ENCODE peak calls at places on chromosomes 6 and 20, in five cellular contexts. S, D, M, H and X are unnamed samples.

GRCh38 chr6:129555206-129555832 is 154.7 kb downstream of the ARHGAP18 start:
- DNase-seq in D (no peak), M (no peak), S (no peak), H (no peak), X (no peak)

GRCh38 chr20:19742974-19743649 is 14.9 kb upstream of the RIN2 start:
- DNase-seq in H (no peak), S (no peak), D (no peak), M (no peak), X (no peak)

GRCh38 chr6:31952140-31952805 is 6.4 kb downstream of the CFB start:
- DNase-seq in S (peak), D (no peak), H (no peak), M (peak), X (no peak)

GRCh38 chr6:33440649-33441309 is 13.6 kb upstream of the ZBTB9 start:
- DNase-seq in S (no peak), M (no peak), H (no peak), D (no peak), X (no peak)

GRCh38 chr6:163099621-163100171 is 314.8 kb upstream of the QKI start:
- DNase-seq in H (no peak), S (no peak), M (no peak), D (no peak), X (no peak)

GRCh38 chr20:50672400-50673145 is 18.8 kb downstream of the RIPOR3 start:
- DNase-seq in M (no peak), H (no peak), S (no peak), D (no peak), X (no peak)

GRCh38 chr6:114389111-114389510 is 46.3 kb upstream of the HS3ST5 start:
- DNase-seq in M (no peak), D (no peak), S (no peak), H (no peak), X (no peak)

GRCh38 chr6:109687271-109687721 is 3.7 kb downstream of the AK9 start:
- DNase-seq in H (peak), M (no peak), S (peak), D (peak), X (no peak)

GRCh38 chr20:48823960-48824497 is 3.8 kb downstream of the PREX1 start:
- DNase-seq in D (no peak), H (no peak), M (no peak), S (peak), X (no peak)

GRCh38 chr6:125953502-125953875 is 3.1 kb upstream of the HINT3 start:
- DNase-seq in H (no peak), M (no peak), S (peak), D (no peak), X (no peak)

GRCh38 chr6:47262226-47262625 is 47.5 kb downstream of the TNFRSF21 start:
- DNase-seq in H (no peak), D (no peak), S (no peak), M (no peak), X (no peak)

GRCh38 chr6:73203098-73203497 is 22.2 kb downstream of the KHDC1L start:
- DNase-seq in D (no peak), S (peak), M (no peak), H (no peak), X (no peak)

GRCh38 chr6:93554018-93554417 is 134.7 kb upstream of the EPHA7 start:
- DNase-seq in H (no peak), M (no peak), S (no peak), D (no peak), X (no peak)

GRCh38 chr20:34859826-34860545 is 12.7 kb downstream of the GGT7 start:
- DNase-seq in M (no peak), H (no peak), S (no peak), D (no peak), X (no peak)

GRCh38 chr6:152816055-152816454 is 65.5 kb downstream of the VIP start:
- DNase-seq in H (no peak), M (no peak), S (no peak), D (no peak), X (no peak)

GRCh38 chr20:51562334-51563140 is 20.0 kb upstream of the NFATC2 start:
- DNase-seq in M (peak), S (peak), H (peak), D (peak), X (no peak)

GRCh38 chr20:58388028-58388601 is 914 bp upstream of the VAPB start:
- DNase-seq in S (no peak), D (no peak), M (no peak), H (no peak), X (no peak)

GRCh38 chr6:32108094-32108627 is 977 bp downstream of the TNXB start:
- DNase-seq in S (peak), D (no peak), H (peak), M (no peak), X (no peak)

GRCh38 chr6:19873031-19873430 is 35.9 kb downstream of the ID4 start:
- DNase-seq in D (no peak), M (peak), S (peak), H (no peak), X (peak)

GRCh38 chr6:132365319-132365907 is 35.9 kb downstream of the MOXD1 start:
- DNase-seq in H (no peak), S (no peak), D (no peak), M (no peak), X (no peak)

GRCh38 chr6:12605888-12606345 is 110.7 kb upstream of the PHACTR1 start:
- DNase-seq in M (peak), H (no peak), S (peak), D (peak), X (peak)

GRCh38 chr6:20708367-20709124 is 174.3 kb downstream of the CDKAL1 start:
- DNase-seq in D (no peak), S (no peak), M (no peak), H (no peak), X (peak)

GRCh38 chr6:7811441-7811840 is 85.5 kb downstream of the BMP6 start:
- DNase-seq in D (no peak), M (no peak), S (no peak), H (no peak), X (no peak)

GRCh38 chr6:46191961-46192360 is 21.2 kb upstream of the ENPP5 start:
- DNase-seq in H (no peak), S (peak), M (no peak), D (peak), X (no peak)

GRCh38 chr6:151877458-151877857 is 70.0 kb downstream of the ESR1 start:
- DNase-seq in D (no peak), H (no peak), S (no peak), M (no peak), X (no peak)

GRCh38 chr6:148166339-148166949 is 176.2 kb upstream of the SASH1 start:
- DNase-seq in H (no peak), D (peak), S (peak), M (no peak), X (no peak)

GRCh38 chr6:25229671-25230321 is 49.4 kb upstream of the CARMIL1 start:
- DNase-seq in M (no peak), H (no peak), D (peak), S (peak), X (no peak)

GRCh38 chr6:81988446-81988845 is 236.0 kb upstream of the TENT5A start:
- DNase-seq in S (no peak), M (no peak), H (no peak), D (no peak), X (no peak)

GRCh38 chr20:4383966-4384365 is 337.7 kb upstream of the PRND start:
- DNase-seq in S (peak), M (no peak), H (no peak), D (no peak), X (no peak)

GRCh38 chr6:106486236-106486635 is 125.7 kb downstream of the CRYBG1 start:
- DNase-seq in M (no peak), D (no peak), H (no peak), S (no peak), X (no peak)

GRCh38 chr6:48658910-48659309 is 547.9 kb upstream of the PTCHD4 start:
- DNase-seq in D (no peak), H (no peak), M (no peak), S (no peak), X (no peak)

DNA sequence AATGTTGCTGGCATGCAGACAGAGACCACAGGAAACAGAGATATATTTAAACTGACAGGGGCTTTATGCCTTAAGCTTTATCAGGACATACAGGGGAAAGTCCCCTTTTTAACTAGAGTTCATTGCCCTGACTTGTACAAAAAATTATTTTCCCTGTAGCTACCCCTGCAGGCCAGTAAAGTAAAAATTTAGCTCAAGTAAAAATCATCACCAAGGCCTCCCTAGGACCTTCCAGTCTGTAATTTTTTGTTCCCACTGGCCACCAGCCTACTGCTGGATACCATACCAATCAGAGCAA is 711.9 kb upstream of the NRSN1 start:
- DNase-seq in M (no peak), S (peak), D (peak), H (no peak), X (no peak)
- TF ChIP-seq CTCF in M (peak), S (peak), D (peak), H (peak), X (peak)

GRCh38 chr6:100901582-100901981 is 20.5 kb upstream of the ASCC3 start:
- DNase-seq in S (no peak), H (no peak), D (no peak), M (no peak), X (no peak)

GRCh38 chr6:100905067-100905466 is 23.9 kb upstream of the ASCC3 start:
- DNase-seq in D (no peak), S (no peak), H (no peak), M (no peak), X (peak)

GRCh38 chr6:100904316-100904715 is 23.2 kb upstream of the ASCC3 start:
- DNase-seq in M (no peak), D (no peak), S (peak), H (no peak), X (no peak)

GRCh38 chr6:100906325-100906724 is 25.2 kb upstream of the ASCC3 start:
- DNase-seq in D (no peak), S (no peak), M (no peak), H (no peak), X (no peak)
- TF ChIP-seq CTCF in D (no peak), S (no peak), M (no peak), H (no peak), X (no peak)

DNA sequence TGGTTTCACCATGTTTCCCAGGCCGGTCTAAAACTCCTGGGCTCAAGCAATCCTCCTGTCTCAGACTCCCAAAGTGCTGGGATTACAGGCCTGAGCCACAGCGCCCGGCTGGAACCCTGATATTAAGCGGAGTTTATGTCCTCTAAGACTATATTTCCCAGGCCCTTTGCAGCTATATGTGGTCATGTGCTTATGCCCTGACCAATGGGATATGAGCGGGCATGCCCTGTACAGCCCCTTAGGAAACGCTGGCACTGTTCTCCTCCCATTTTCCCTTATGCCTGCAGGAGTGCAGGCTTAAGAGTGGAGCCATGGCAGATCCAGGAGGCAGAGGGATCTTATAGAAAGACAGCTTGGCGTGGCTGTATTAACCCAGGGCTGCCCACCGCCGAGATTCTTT is 29.9 kb downstream of the RSPO4 start:
- DNase-seq in H (no peak), M (no peak), S (no peak), D (no peak), X (no peak)
- TF ChIP-seq CTCF in H (no peak), M (no peak), S (no peak), D (no peak), X (no peak)

DNA sequence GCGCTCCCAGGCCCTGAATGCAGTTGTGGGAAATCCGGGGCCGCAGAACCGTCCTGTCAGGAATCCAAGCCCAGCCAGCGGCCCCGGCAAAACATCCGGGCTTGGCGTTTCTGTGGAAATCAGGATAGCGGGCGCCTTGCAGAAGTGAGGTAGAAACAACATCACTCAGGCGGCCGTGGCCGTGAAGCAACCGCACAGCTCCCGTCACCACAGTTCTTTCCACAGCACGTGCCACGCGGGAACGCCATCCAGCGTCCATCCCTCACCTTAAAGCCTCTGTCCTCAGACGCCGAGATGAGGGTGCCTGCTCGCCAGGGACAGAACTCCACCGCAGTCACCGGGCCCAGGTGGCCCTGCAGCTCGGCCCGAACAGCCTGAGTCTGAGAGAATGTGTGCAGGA is 34.1 kb downstream of the WDR27 start:
- DNase-seq in M (no peak), D (no peak), S (no peak), H (no peak), X (no peak)
- TF ChIP-seq CTCF in M (no peak), D (no peak), S (no peak), H (no peak), X (no peak)

DNA sequence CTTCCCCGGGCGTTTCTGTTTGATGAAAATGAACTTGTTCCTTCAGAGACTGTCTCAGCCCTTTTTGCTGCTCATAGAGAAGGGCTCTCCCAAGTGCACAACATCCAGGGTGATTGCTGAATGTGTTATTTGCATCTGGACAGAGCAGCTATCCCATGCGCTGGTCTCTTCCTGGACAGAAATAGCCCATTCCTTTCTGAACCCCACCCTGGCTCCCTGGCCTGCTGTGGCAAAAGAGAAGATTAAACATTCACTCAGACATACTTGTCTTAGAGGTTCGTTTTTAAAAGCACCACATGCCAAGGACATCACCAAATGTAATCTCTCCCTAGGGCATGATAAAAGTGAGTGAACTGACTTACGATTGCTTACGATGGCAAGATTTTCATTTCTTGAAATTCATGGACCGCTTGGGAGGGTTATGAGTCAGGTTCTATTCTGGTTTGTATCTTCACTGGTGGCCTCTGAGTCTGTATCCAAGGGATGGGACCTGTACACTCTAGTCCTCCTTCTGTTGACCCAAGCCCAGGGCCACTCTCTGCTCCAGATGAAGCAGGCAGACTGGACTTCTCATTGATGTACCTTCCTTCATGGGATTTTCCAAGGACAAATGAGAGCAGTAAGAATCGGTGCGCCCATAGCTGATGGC is 428.9 kb upstream of the CDH4 start:
- DNase-seq in H (no peak), S (no peak), D (no peak), M (no peak), X (no peak)
- TF ChIP-seq CTCF in H (no peak), S (no peak), D (no peak), M (no peak), X (no peak)